ENCODE peak calls at places on chromosomes 5 and 9, in seven cellular contexts. A is retinal pigment epithelial cell, G is chondrocyte, N is T-cell, K is RCC 7860, C is activated T-cell treated with anti-CD3 and anti-CD28 coated beads for 1 hour, P is NCI-H1092 treated with DMSO at 0.1 percent for 48 hours. X is an unnamed sample.

GRCh38 chr5:75381456-75381855 is 44.4 kb downstream of the HMGCR start:
- DNase-seq in A (no peak), N (no peak), G (no peak), C (no peak), K (no peak), P (no peak), X (no peak)

GRCh38 chr5:38316544-38317224 is 58.3 kb downstream of the EGFLAM start:
- DNase-seq in G (no peak), A (no peak), K (no peak), P (no peak), N (no peak), C (no peak), X (no peak)

GRCh38 chr9:87062706-87063105 is 115.4 kb upstream of the GAS1 start:
- DNase-seq in K (no peak), A (no peak), C (no peak), G (no peak), P (no peak), N (no peak), X (no peak)

GRCh38 chr9:95073918-95074317 is 243.6 kb downstream of the FANCC start:
- DNase-seq in K (no peak), C (no peak), G (no peak), N (no peak), P (no peak), A (no peak), X (no peak)

GRCh38 chr5:76451046-76451701 is 48.1 kb downstream of the IQGAP2 start:
- DNase-seq in C (no peak), A (no peak), N (no peak), P (no peak), G (no peak), K (no peak), X (no peak)

GRCh38 chr9:134913713-134914500 is 3.8 kb downstream of the FCN1 start:
- DNase-seq in A (no peak), P (no peak), G (peak), K (no peak), C (no peak), N (no peak), X (no peak)

GRCh38 chr5:141496038-141496437 is 7.2 kb downstream of the PCDHGC5 start:
- DNase-seq in G (peak), K (no peak), N (no peak), C (no peak), P (no peak), A (no peak), X (no peak)

GRCh38 chr9:114216081-114216480 is 60.7 kb downstream of the COL27A1 start:
- DNase-seq in N (no peak), G (no peak), A (peak), P (no peak), K (no peak), C (no peak), X (no peak)

GRCh38 chr9:18379073-18379811 is 94.7 kb upstream of the ADAMTSL1 start:
- DNase-seq in C (no peak), K (peak), G (no peak), A (peak), P (no peak), N (no peak), X (no peak)

GRCh38 chr5:151238303-151238741 is 14.4 kb upstream of the CCDC69 start:
- DNase-seq in G (no peak), P (no peak), K (no peak), N (no peak), A (no peak), C (no peak), X (peak)

GRCh38 chr9:112446518-112446917 is 40.1 kb upstream of the KIAA1958 start:
- DNase-seq in A (no peak), N (no peak), P (no peak), K (no peak), G (no peak), C (no peak), X (no peak)

GRCh38 chr9:81416476-81417298 is 272.7 kb downstream of the TLE1 start:
- DNase-seq in N (no peak), C (no peak), A (no peak), P (peak), G (no peak), K (no peak), X (no peak)

GRCh38 chr5:35859101-35859661 is 2.5 kb downstream of the IL7R start:
- DNase-seq in C (no peak), G (no peak), N (no peak), A (no peak), P (no peak), K (no peak), X (no peak)

GRCh38 chr5:61280766-61281427 is 51.2 kb upstream of the ZSWIM6 start:
- DNase-seq in N (no peak), C (no peak), P (peak), K (peak), A (no peak), G (no peak), X (peak)

GRCh38 chr9:134707031-134707680 is 65.6 kb downstream of the COL5A1 start:
- DNase-seq in K (peak), P (peak), C (no peak), A (peak), N (no peak), G (no peak), X (peak)

GRCh38 chr9:135260221-135260620 is 172.8 kb downstream of the OLFM1 start:
- DNase-seq in A (no peak), G (no peak), K (no peak), N (no peak), C (no peak), P (no peak), X (no peak)

GRCh38 chr9:15403155-15403554 is 19.5 kb upstream of the SNAPC3 start:
- DNase-seq in G (no peak), N (no peak), K (no peak), C (no peak), P (no peak), A (no peak), X (no peak)

GRCh38 chr5:39177629-39177959 is 41.8 kb downstream of the FYB1 start:
- DNase-seq in G (no peak), A (no peak), C (no peak), P (no peak), N (no peak), K (no peak), X (no peak)

GRCh38 chr5:164553851-164554250 is 1048.4 kb downstream of the MAT2B start:
- DNase-seq in P (no peak), G (no peak), N (no peak), K (no peak), A (no peak), C (no peak), X (no peak)

GRCh38 chr9:106830527-106831140 is 32.3 kb upstream of the ZNF462 start:
- DNase-seq in P (no peak), K (no peak), A (no peak), C (no peak), G (no peak), N (no peak), X (no peak)

GRCh38 chr9:98962181-98962560 is 18.5 kb downstream of the COL15A1 start:
- DNase-seq in C (no peak), P (no peak), A (no peak), N (no peak), G (no peak), K (no peak), X (no peak)

GRCh38 chr9:18060304-18060934 is 413.5 kb upstream of the ADAMTSL1 start:
- DNase-seq in P (no peak), N (no peak), A (peak), K (no peak), C (no peak), G (no peak), X (no peak)

GRCh38 chr9:98627291-98627690 is 81.4 kb downstream of the GABBR2 start:
- DNase-seq in C (no peak), G (no peak), N (no peak), K (no peak), P (no peak), A (peak), X (no peak)

GRCh38 chr5:21688655-21689054 is 1164.5 kb downstream of the CDH12 start:
- DNase-seq in G (no peak), K (no peak), P (no peak), C (no peak), N (no peak), A (no peak), X (no peak)

GRCh38 chr9:3848445-3849114 is 322.8 kb upstream of the RFX3 start:
- DNase-seq in G (no peak), P (no peak), K (no peak), A (no peak), N (no peak), C (no peak), X (no peak)

GRCh38 chr5:137498301-137498735 is 808 bp downstream of the SPOCK1 start:
- DNase-seq in A (no peak), C (no peak), N (no peak), G (no peak), K (no peak), P (no peak), X (no peak)

GRCh38 chr9:115548826-115549225 is 430.9 kb upstream of the TNC start:
- DNase-seq in A (no peak), K (no peak), P (no peak), C (no peak), N (no peak), G (no peak), X (no peak)

GRCh38 chr5:81165493-81166119 is 67.5 kb upstream of the CKMT2 start:
- DNase-seq in G (no peak), A (no peak), K (peak), C (peak), P (peak), N (peak), X (peak)

GRCh38 chr9:121743441-121744001 is 92.1 kb downstream of the DAB2IP start:
- DNase-seq in G (no peak), P (peak), A (peak), C (no peak), K (peak), N (no peak), X (peak)

GRCh38 chr9:89452561-89452960 is 45.4 kb downstream of the SEMA4D start:
- DNase-seq in G (no peak), K (no peak), A (no peak), P (no peak), C (no peak), N (no peak), X (no peak)

GRCh38 chr9:130298663-130299279 is 33.2 kb downstream of the HMCN2 start:
- DNase-seq in G (no peak), C (no peak), K (no peak), N (no peak), P (no peak), A (no peak), X (peak)

GRCh38 chr5:32833621-32834102 is 122.5 kb downstream of the NPR3 start:
- DNase-seq in A (no peak), N (no peak), P (no peak), K (no peak), G (no peak), C (no peak), X (no peak)

GRCh38 chr5:135478938-135479337 is 26.8 kb upstream of the TIFAB start:
- DNase-seq in A (no peak), C (no peak), G (peak), N (no peak), K (no peak), P (no peak), X (no peak)

GRCh38 chr9:106419737-106420136 is 443.2 kb upstream of the ZNF462 start:
- DNase-seq in G (no peak), C (no peak), P (no peak), K (no peak), A (no peak), N (no peak), X (no peak)

GRCh38 chr5:130141689-130142320 is 237.5 kb downstream of the CHSY3 start:
- DNase-seq in N (no peak), C (no peak), A (no peak), G (no peak), P (no peak), K (no peak), X (no peak)

GRCh38 chr9:12785251-12785880 is 10.5 kb downstream of the LURAP1L start:
- DNase-seq in K (peak), A (no peak), N (no peak), G (no peak), C (no peak), P (no peak), X (peak)

GRCh38 chr9:129617167-129617566 is 3.7 kb downstream of the C9orf50 start:
- DNase-seq in P (peak), G (no peak), N (no peak), A (no peak), K (peak), C (no peak), X (no peak)

GRCh38 chr9:69498430-69498829 is 173.4 kb downstream of the ENTREP1 start:
- DNase-seq in N (no peak), P (no peak), C (no peak), K (no peak), G (no peak), A (no peak), X (no peak)

X was measured in Peyer's patch.